ENCODE peak calls at places on chromosome 12, in seven cellular contexts. G is transverse colon; M is fibroblast of lung; J is ovary; X is hepatocyte; H is effector memory CD4-positive, alpha-beta T cell; Y is K562. A is an unnamed sample. For H3K4me1, the result is how much of the 10 kb centered on the place peaks cover.

GRCh38 chr12:77687346-77687745 is 143.3 kb upstream of the NAV3 start:
- DNase-seq in X (no peak), Y (no peak), H (no peak), J (no peak), G (no peak), M (no peak), A (no peak)

GRCh38 chr12:60231301-60231700 is 635.5 kb downstream of the SLC16A7 start:
- DNase-seq in M (no peak), H (no peak), J (no peak), X (no peak), Y (no peak), G (no peak), A (no peak)

GRCh38 chr12:111825509-111825908 is 16.5 kb upstream of the MAPKAPK5 start:
- DNase-seq in X (no peak), M (no peak), J (no peak), H (no peak), Y (no peak), G (no peak), A (no peak)

GRCh38 chr12:78864483-78865296 is at the start of gene SYT1:
- DNase-seq in G (peak), Y (no peak), X (peak), J (peak), M (peak), H (no peak), A (no peak)

GRCh38 chr12:105492591-105492990 is 162.1 kb downstream of the C12orf75 start:
- DNase-seq in G (no peak), Y (no peak), H (no peak), J (no peak), X (peak), M (peak), A (no peak)

GRCh38 chr12:52826611-52827498 is 7.3 kb downstream of the KRT79 start:
- DNase-seq in G (no peak), X (no peak), J (no peak), Y (no peak), H (no peak), M (peak), A (no peak)

GRCh38 chr12:107320929-107321618 is 227.7 kb upstream of the CRY1 start:
- DNase-seq in X (peak), J (no peak), Y (no peak), M (peak), G (peak), H (peak), A (no peak)

GRCh38 chr12:57148469-57149308 is 1.3 kb upstream of the LRP1-AS start:
- DNase-seq in J (peak), X (peak), M (no peak), G (peak), Y (no peak), H (no peak), A (peak)

GRCh38 chr12:20367731-20368652 is at the start of gene PDE3A:
- DNase-seq in M (peak), J (peak), H (no peak), Y (no peak), X (peak), G (peak), A (peak)

GRCh38 chr12:40745386-40745785 is 53.1 kb downstream of the CNTN1 start:
- DNase-seq in Y (no peak), M (no peak), G (no peak), X (no peak), J (no peak), H (no peak), A (no peak)

GRCh38 chr12:1947081-1947480 is 28.6 kb upstream of the CACNA2D4 start:
- DNase-seq in H (no peak), Y (no peak), M (peak), X (no peak), G (no peak), J (no peak), A (no peak)

GRCh38 chr12:30286345-30286926 is 409.2 kb downstream of the IPO8 start:
- DNase-seq in G (no peak), M (peak), X (peak), J (no peak), Y (peak), H (no peak), A (no peak)

GRCh38 chr12:47507221-47507620 is 198.6 kb downstream of the RPAP3 start:
- DNase-seq in Y (no peak), X (no peak), J (no peak), G (no peak), M (peak), H (no peak), A (no peak)

GRCh38 chr12:6567112-6567680 is 895 bp downstream of the NOP2 start:
- DNase-seq in X (no peak), J (no peak), H (no peak), G (no peak), M (no peak), Y (no peak), A (no peak)

GRCh38 chr12:6124411-6125151 is at the start of gene VWF:
- DNase-seq in M (no peak), X (no peak), Y (no peak), J (no peak), H (no peak), G (no peak), A (no peak)

GRCh38 chr12:71335668-71336257 is 103.8 kb upstream of the LGR5 start:
- DNase-seq in X (no peak), H (no peak), Y (no peak), G (no peak), M (no peak), J (no peak), A (no peak)

GRCh38 chr12:49961111-49961922 is at the start of gene AQP5:
- DNase-seq in M (no peak), G (no peak), Y (no peak), X (no peak), J (no peak), H (no peak), A (no peak)

GRCh38 chr12:131986847-131987398 is 37.2 kb downstream of the EP400 start:
- DNase-seq in X (no peak), J (no peak), G (no peak), Y (peak), M (no peak), H (no peak), A (no peak)

GRCh38 chr12:131986361-131986760 is 36.6 kb downstream of the EP400 start:
- DNase-seq in J (no peak), Y (no peak), H (no peak), G (no peak), M (no peak), X (no peak), A (no peak)

GRCh38 chr12:131983554-131983953 is 33.8 kb downstream of the EP400 start:
- DNase-seq in G (no peak), X (no peak), Y (no peak), J (no peak), H (no peak), M (no peak), A (no peak)

GRCh38 chr12:131987552-131987951 is 37.8 kb downstream of the EP400 start:
- DNase-seq in M (no peak), Y (no peak), J (no peak), X (no peak), G (no peak), H (no peak), A (no peak)

DNA sequence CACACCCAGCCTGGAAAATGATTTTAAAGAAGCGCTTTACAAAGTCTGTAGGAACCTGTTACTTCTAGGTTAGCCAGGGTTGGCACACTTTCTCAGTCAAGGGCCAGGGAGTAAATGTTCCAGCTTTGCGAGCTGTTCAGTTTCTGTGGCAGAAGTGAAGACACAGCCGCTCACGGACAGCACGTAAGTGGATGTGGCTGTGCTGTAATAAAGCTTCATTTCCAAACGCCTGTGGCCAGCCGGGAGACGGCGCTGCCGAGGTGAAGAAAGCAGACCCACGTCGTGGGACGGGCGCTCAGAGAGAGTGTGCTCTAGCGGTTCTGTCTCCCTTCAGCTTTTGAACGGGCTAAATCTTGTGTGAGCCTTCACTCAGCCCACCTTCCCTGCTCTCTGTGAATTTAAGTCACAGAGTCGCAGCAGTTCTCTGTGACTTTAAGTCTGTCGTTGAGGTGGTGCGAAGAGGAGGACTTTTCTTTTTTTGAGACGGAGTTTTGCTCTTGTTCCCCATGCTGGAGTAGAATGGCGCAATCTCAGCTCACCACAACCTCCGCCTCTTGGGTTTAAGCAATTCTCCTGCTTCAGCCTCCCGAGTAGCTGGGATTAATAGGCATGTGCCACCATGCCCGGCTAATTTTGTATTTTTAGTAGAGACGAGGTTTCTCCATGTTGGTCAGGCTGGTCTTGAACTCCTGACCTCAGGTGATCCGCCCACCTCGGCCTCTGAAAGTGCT is 35.6 kb downstream of the EP400 start:
- DNase-seq in X (no peak), M (no peak), J (no peak), Y (no peak), H (no peak), G (no peak), A (no peak)
- H3K27ac ChIP-seq in X (no peak), M (no peak), J (no peak), Y (no peak), H (no peak), G (no peak), A (peak)

DNA sequence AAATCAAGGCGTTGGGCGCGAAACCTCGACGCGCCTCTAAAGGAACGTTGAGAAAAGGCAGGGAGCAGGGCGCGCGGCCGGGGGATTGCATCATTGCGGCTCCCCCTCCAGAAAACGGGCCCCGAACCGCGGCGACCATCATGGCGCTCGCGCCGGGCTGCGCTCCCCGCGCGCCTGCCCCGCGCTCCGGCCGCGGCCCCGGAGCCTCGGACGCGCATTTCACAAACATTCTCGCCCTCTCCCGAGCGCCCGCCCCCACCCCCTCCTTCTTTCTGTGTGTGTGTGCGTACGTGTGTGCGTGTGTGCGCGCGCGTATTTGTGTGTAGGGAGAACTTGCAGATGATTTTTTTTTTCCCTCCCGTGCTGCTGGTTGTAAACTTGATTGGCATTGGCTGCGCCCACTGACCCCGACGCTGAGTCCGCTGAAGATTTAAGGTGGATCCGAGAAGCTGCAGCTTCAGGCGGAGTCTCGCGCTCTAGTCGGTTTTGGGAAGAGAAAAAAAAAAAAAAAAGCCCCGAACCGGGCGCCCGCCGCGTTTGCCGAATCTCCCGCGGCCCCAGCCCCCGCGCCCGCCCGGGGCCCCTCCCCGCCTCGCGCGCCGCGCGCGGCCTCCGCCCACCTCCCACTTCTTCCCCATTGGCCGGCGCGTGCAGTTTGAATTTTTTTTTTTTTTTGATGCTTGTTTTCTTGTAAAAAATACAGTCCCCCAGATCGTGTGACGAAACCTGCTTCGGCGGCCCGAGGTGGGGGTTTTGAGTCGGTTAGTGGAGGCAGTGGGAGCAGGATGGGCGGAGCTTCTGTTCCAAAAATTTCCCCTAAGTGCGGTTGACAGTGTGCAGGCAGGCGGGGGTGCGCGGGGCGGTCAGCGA is 8.2 kb downstream of the CDKN1B start:
- DNase-seq in J (peak), G (peak), Y (peak), X (peak), M (peak), H (peak), A (peak)
- H3K4me1 ChIP-seq in J (under half), G (under half), Y (under half), X (under half), M (under half), H (under half), A (under half)

DNA sequence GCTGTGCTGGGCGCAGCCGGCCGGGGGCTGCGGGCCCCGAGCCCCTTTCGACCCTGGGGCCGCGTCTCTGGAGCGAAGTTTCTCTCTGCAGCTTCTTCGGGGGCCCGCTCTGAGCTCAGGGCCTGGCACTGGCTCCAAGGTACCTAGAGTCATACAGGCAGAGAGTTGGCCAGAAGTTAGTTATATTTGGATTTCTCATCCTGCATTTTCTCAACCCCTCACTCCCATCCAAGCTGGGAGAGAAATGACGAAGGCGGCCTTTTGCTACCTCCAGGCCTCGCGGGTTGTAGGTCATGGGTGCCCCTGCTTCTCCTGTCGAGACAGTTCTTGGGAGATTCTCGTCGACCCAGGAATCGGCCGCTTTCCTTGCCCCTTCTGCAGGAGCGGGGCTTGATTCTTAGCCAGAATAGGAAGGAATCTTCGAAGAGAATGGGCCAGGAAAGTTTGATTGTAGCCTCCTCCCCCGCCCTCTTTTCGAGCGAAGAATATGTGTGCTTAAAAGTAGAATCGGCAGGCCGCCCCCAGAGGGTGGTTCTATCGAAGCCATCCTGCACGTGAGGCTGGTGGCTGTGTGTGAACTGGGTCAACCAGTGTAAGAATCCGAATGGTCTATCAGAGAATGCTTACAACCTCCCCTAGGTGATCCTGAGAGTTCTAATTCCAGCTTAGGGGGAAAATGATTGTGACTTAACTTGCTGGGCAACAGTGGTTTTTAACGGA is 781 bp downstream of the MLEC start:
- DNase-seq in H (no peak), X (peak), Y (peak), J (no peak), G (peak), M (peak), A (peak)
- H3K27ac ChIP-seq in H (peak), X (peak), Y (peak), J (peak), G (peak), M (peak), A (peak)

GRCh38 chr12:109706747-109707469 is 6.7 kb upstream of the FAM222A start:
- DNase-seq in G (peak), Y (no peak), J (no peak), M (no peak), H (no peak), X (peak), A (peak)
- H3K4me1 ChIP-seq in G (under half), Y (under half), J (under half), M (under half), H (under half), X (under half), A (under half)

GRCh38 chr12:14989790-14990189 is 16.9 kb downstream of the PDE6H start:
- DNase-seq in X (no peak), G (no peak), H (no peak), Y (no peak), J (no peak), M (no peak), A (no peak)
- H3K27ac ChIP-seq in X (no peak), G (no peak), H (no peak), Y (no peak), J (no peak), M (no peak), A (no peak)

GRCh38 chr12:11706509-11707331 is 57.2 kb downstream of the ETV6 start:
- DNase-seq in J (no peak), Y (no peak), X (peak), M (no peak), H (no peak), G (no peak), A (no peak)

GRCh38 chr12:11703378-11703777 is 53.9 kb downstream of the ETV6 start:
- DNase-seq in Y (no peak), G (no peak), X (no peak), H (no peak), M (no peak), J (no peak), A (no peak)

GRCh38 chr12:11702959-11703358 is 53.5 kb downstream of the ETV6 start:
- DNase-seq in M (no peak), J (no peak), Y (no peak), X (no peak), H (no peak), G (no peak), A (no peak)

GRCh38 chr12:11705010-11705409 is 55.5 kb downstream of the ETV6 start:
- DNase-seq in Y (no peak), M (peak), G (no peak), H (no peak), J (peak), X (peak), A (no peak)

DNA sequence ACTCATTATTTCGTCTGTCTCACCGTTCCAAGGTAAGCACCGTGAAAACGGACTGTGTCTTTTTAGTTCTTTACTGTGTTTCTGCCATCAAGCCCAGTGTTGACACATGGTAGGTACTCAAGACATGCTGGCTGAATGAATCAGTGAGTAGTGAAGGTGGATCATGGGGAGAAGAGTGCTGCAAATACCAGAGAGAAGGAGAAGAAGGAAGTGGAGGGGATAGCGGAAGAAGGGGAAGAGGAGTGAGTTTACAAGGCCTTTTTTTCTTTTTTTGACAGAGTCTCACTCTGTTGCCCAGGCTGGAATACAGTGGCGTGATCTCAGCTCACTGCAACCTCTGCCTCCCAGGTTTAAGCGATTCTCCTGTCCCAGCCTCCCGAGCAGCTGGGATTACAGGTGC is 54.6 kb downstream of the ETV6 start:
- DNase-seq in Y (no peak), H (no peak), M (no peak), X (no peak), G (no peak), J (no peak), A (no peak)
- H3K4me1 ChIP-seq in Y (under half), H (under half), M (under half), X (under half), G (under half), J (under half), A (under half)

GRCh38 chr12:92442782-92443181 is 260.0 kb upstream of the PLEKHG7 start:
- DNase-seq in J (no peak), Y (no peak), M (no peak), G (no peak), H (no peak), X (no peak), A (no peak)

GRCh38 chr12:92440072-92440471 is 262.7 kb upstream of the PLEKHG7 start:
- DNase-seq in H (no peak), M (no peak), Y (no peak), G (no peak), J (no peak), X (no peak), A (no peak)

GRCh38 chr12:92446082-92446460 is 256.7 kb upstream of the PLEKHG7 start:
- DNase-seq in X (no peak), J (no peak), M (no peak), G (no peak), H (no peak), Y (no peak), A (peak)

GRCh38 chr12:92445253-92446081 is 257.3 kb upstream of the PLEKHG7 start:
- DNase-seq in M (no peak), H (no peak), J (no peak), X (no peak), G (peak), Y (no peak), A (no peak)

DNA sequence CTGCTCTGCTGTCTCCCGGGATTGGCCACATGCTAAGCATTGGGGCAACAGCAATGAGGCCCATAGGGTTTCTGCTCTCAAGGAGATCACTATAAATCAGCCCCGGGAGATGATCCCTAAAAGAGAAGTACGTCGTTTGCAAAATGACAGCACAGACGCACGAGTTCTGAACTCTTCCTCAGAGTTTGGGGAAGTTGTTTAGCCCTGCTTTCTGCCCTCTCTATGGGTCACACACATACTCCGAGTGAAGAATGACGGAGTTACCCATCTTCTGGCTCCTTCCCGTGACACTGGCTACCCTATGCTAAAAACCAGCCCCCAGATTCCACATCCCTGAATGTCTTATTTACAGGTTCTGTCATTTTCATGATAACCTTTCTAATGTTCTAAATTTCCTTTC is 258.0 kb upstream of the PLEKHG7 start:
- DNase-seq in X (no peak), G (peak), M (no peak), J (no peak), H (no peak), Y (no peak), A (no peak)
- H3K27ac ChIP-seq in X (no peak), G (no peak), M (no peak), J (peak), H (no peak), Y (no peak), A (no peak)

DNA sequence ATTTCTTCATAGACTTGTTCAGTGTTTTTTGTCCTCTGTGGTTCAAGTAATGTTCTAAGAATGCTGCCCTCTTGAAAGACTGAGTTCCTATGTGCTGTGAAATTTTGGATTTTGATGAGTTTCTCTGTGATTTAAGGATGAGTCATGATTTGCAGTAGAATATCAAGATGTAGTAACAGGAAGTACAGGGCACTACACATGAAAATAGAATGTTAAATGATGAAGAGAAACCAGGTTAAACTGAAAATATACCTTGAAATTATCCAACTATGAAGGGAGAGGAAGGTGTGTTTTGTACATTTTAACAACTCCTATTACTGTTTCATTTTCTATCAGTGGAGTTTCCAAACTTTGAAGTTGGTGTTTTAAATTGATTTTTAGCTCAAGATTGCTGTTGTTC is 4.8 kb downstream of the ELK3 start:
- DNase-seq in J (no peak), H (no peak), M (peak), G (no peak), Y (no peak), X (no peak), A (no peak)
- H3K4me1 ChIP-seq in J (under half), H (under half), M (under half), G (under half), Y (under half), X (under half), A (under half)

A was measured in small intestine.